ENCODE peak calls at places on chromosomes 16 and 17, in eight cellular contexts. One of them, this sample, is unnamed.

GRCh38 chr16:89711601-89712475 is 8.9 kb downstream of the VPS9D1 start:
- DNase-seq in EH: peak; percentile 66
- DNase-seq in HTR-8/SVneo: peak; percentile 51
- DNase-seq in GM13977: peak; percentile 99
- DNase-seq in effector CD4-positive, alpha-beta T cell: peak; percentile 54
- DNase-seq in AG09309: no peak
- DNase-seq in AG04450: no peak
- DNase-seq in non-pigmented ciliary epithelial cell: no peak
- DNase-seq in this sample: peak; percentile 81

GRCh38 chr17:16944334-16945140 is 27.4 kb downstream of the TNFRSF13B start:
- DNase-seq in EH: no peak
- DNase-seq in HTR-8/SVneo: no peak
- DNase-seq in GM13977: no peak
- DNase-seq in effector CD4-positive, alpha-beta T cell: no peak
- DNase-seq in AG09309: no peak
- DNase-seq in AG04450: no peak
- DNase-seq in non-pigmented ciliary epithelial cell: no peak
- DNase-seq in this sample: no peak

GRCh38 chr16:84270071-84270470 is 24.6 kb upstream of the WFDC1 start:
- DNase-seq in EH: no peak
- DNase-seq in HTR-8/SVneo: no peak
- DNase-seq in GM13977: no peak
- DNase-seq in effector CD4-positive, alpha-beta T cell: no peak
- DNase-seq in AG09309: no peak
- DNase-seq in AG04450: no peak
- DNase-seq in non-pigmented ciliary epithelial cell: no peak
- DNase-seq in this sample: no peak

GRCh38 chr17:58504826-58505351 is 9.5 kb downstream of the MTMR4 start:
- DNase-seq in EH: no peak
- DNase-seq in HTR-8/SVneo: no peak
- DNase-seq in GM13977: peak; percentile 81
- DNase-seq in effector CD4-positive, alpha-beta T cell: no peak
- DNase-seq in AG09309: no peak
- DNase-seq in AG04450: no peak
- DNase-seq in non-pigmented ciliary epithelial cell: no peak
- DNase-seq in this sample: peak; percentile 72

GRCh38 chr17:61426482-61427304 is 25.5 kb upstream of the TBX4 start:
- DNase-seq in EH: peak; percentile 89
- DNase-seq in HTR-8/SVneo: peak; percentile 81
- DNase-seq in GM13977: no peak
- DNase-seq in effector CD4-positive, alpha-beta T cell: no peak
- DNase-seq in AG09309: no peak
- DNase-seq in AG04450: no peak
- DNase-seq in non-pigmented ciliary epithelial cell: no peak
- DNase-seq in this sample: no peak

GRCh38 chr17:27106982-27107360 is 186.9 kb upstream of the WSB1 start:
- DNase-seq in EH: no peak
- DNase-seq in HTR-8/SVneo: no peak
- DNase-seq in GM13977: no peak
- DNase-seq in effector CD4-positive, alpha-beta T cell: no peak
- DNase-seq in AG09309: no peak
- DNase-seq in AG04450: no peak
- DNase-seq in non-pigmented ciliary epithelial cell: no peak
- DNase-seq in this sample: no peak

GRCh38 chr17:41329279-41329925 is 13.9 kb upstream of the KRTAP17-1 start:
- DNase-seq in EH: peak; percentile 75
- DNase-seq in HTR-8/SVneo: peak; percentile 75
- DNase-seq in GM13977: no peak
- DNase-seq in effector CD4-positive, alpha-beta T cell: no peak
- DNase-seq in AG09309: peak; percentile 29
- DNase-seq in AG04450: no peak
- DNase-seq in non-pigmented ciliary epithelial cell: peak; percentile 17
- DNase-seq in this sample: no peak

GRCh38 chr17:27776882-27777624 is 23.3 kb downstream of the NOS2 start:
- DNase-seq in EH: peak; percentile 12
- DNase-seq in HTR-8/SVneo: no peak
- DNase-seq in GM13977: no peak
- DNase-seq in effector CD4-positive, alpha-beta T cell: no peak
- DNase-seq in AG09309: no peak
- DNase-seq in AG04450: no peak
- DNase-seq in non-pigmented ciliary epithelial cell: no peak
- DNase-seq in this sample: no peak

GRCh38 chr16:72886366-72886974 is 161.5 kb downstream of the ZFHX3 start:
- DNase-seq in EH: no peak
- DNase-seq in HTR-8/SVneo: no peak
- DNase-seq in GM13977: no peak
- DNase-seq in effector CD4-positive, alpha-beta T cell: no peak
- DNase-seq in AG09309: no peak
- DNase-seq in AG04450: no peak
- DNase-seq in non-pigmented ciliary epithelial cell: no peak
- DNase-seq in this sample: no peak

GRCh38 chr17:29070795-29071194 is 27.9 kb downstream of the PIPOX start:
- DNase-seq in EH: no peak
- DNase-seq in HTR-8/SVneo: no peak
- DNase-seq in GM13977: no peak
- DNase-seq in effector CD4-positive, alpha-beta T cell: no peak
- DNase-seq in AG09309: no peak
- DNase-seq in AG04450: no peak
- DNase-seq in non-pigmented ciliary epithelial cell: no peak
- DNase-seq in this sample: no peak

GRCh38 chr17:15342460-15342859 is 1.1 kb upstream of the TEKT3 start:
- DNase-seq in EH: peak; percentile 62
- DNase-seq in HTR-8/SVneo: no peak
- DNase-seq in GM13977: no peak
- DNase-seq in effector CD4-positive, alpha-beta T cell: no peak
- DNase-seq in AG09309: no peak
- DNase-seq in AG04450: no peak
- DNase-seq in non-pigmented ciliary epithelial cell: no peak
- DNase-seq in this sample: no peak

GRCh38 chr16:85554114-85554790 is 58.9 kb upstream of the GSE1 start:
- DNase-seq in EH: peak; percentile 90
- DNase-seq in HTR-8/SVneo: peak; percentile 79
- DNase-seq in GM13977: peak; percentile 96
- DNase-seq in effector CD4-positive, alpha-beta T cell: peak; percentile 62
- DNase-seq in AG09309: no peak
- DNase-seq in AG04450: no peak
- DNase-seq in non-pigmented ciliary epithelial cell: no peak
- DNase-seq in this sample: peak; percentile 50

GRCh38 chr16:14358697-14359305 is 271.3 kb downstream of the PARN start:
- DNase-seq in EH: no peak
- DNase-seq in HTR-8/SVneo: no peak
- DNase-seq in GM13977: no peak
- DNase-seq in effector CD4-positive, alpha-beta T cell: no peak
- DNase-seq in AG09309: no peak
- DNase-seq in AG04450: no peak
- DNase-seq in non-pigmented ciliary epithelial cell: no peak
- DNase-seq in this sample: no peak

GRCh38 chr16:72428611-72429376 is 256.8 kb upstream of the PMFBP1 start:
- DNase-seq in EH: no peak
- DNase-seq in HTR-8/SVneo: no peak
- DNase-seq in GM13977: no peak
- DNase-seq in effector CD4-positive, alpha-beta T cell: no peak
- DNase-seq in AG09309: no peak
- DNase-seq in AG04450: no peak
- DNase-seq in non-pigmented ciliary epithelial cell: no peak
- DNase-seq in this sample: no peak

GRCh38 chr17:44360144-44360533 is 3.5 kb downstream of the FAM171A2 start:
- DNase-seq in EH: no peak
- DNase-seq in HTR-8/SVneo: no peak
- DNase-seq in GM13977: no peak
- DNase-seq in effector CD4-positive, alpha-beta T cell: no peak
- DNase-seq in AG09309: no peak
- DNase-seq in AG04450: no peak
- DNase-seq in non-pigmented ciliary epithelial cell: no peak
- DNase-seq in this sample: no peak

GRCh38 chr16:86975445-86975844 is 341.7 kb downstream of the C16orf95 start:
- DNase-seq in EH: peak; percentile 93
- DNase-seq in HTR-8/SVneo: peak; percentile 77
- DNase-seq in GM13977: no peak
- DNase-seq in effector CD4-positive, alpha-beta T cell: no peak
- DNase-seq in AG09309: no peak
- DNase-seq in AG04450: peak; percentile 89
- DNase-seq in non-pigmented ciliary epithelial cell: peak; percentile 77
- DNase-seq in this sample: no peak

GRCh38 chr16:81994485-81994884 is 16.8 kb downstream of the SDR42E1 start:
- DNase-seq in EH: no peak
- DNase-seq in HTR-8/SVneo: no peak
- DNase-seq in GM13977: no peak
- DNase-seq in effector CD4-positive, alpha-beta T cell: no peak
- DNase-seq in AG09309: no peak
- DNase-seq in AG04450: no peak
- DNase-seq in non-pigmented ciliary epithelial cell: no peak
- DNase-seq in this sample: no peak

GRCh38 chr16:81401035-81401950 is 43.3 kb upstream of the CMIP start:
- DNase-seq in EH: peak; percentile 89
- DNase-seq in HTR-8/SVneo: peak; percentile 89
- DNase-seq in GM13977: no peak
- DNase-seq in effector CD4-positive, alpha-beta T cell: no peak
- DNase-seq in AG09309: peak; percentile 34
- DNase-seq in AG04450: peak; percentile 3
- DNase-seq in non-pigmented ciliary epithelial cell: no peak
- DNase-seq in this sample: no peak

GRCh38 chr16:69942099-69942491 is 9.0 kb upstream of the CLEC18A start:
- DNase-seq in EH: no peak
- DNase-seq in HTR-8/SVneo: no peak
- DNase-seq in GM13977: no peak
- DNase-seq in effector CD4-positive, alpha-beta T cell: no peak
- DNase-seq in AG09309: no peak
- DNase-seq in AG04450: no peak
- DNase-seq in non-pigmented ciliary epithelial cell: no peak
- DNase-seq in this sample: no peak

GRCh38 chr16:585351-585750 is 4.5 kb upstream of the RAB40C start:
- DNase-seq in EH: no peak
- DNase-seq in HTR-8/SVneo: no peak
- DNase-seq in GM13977: no peak
- DNase-seq in effector CD4-positive, alpha-beta T cell: no peak
- DNase-seq in AG09309: no peak
- DNase-seq in AG04450: no peak
- DNase-seq in non-pigmented ciliary epithelial cell: no peak
- DNase-seq in this sample: no peak

GRCh38 chr17:50141026-50141749 is 9.3 kb downstream of the PPP1R9B start:
- DNase-seq in EH: no peak
- DNase-seq in HTR-8/SVneo: no peak
- DNase-seq in GM13977: no peak
- DNase-seq in effector CD4-positive, alpha-beta T cell: no peak
- DNase-seq in AG09309: no peak
- DNase-seq in AG04450: no peak
- DNase-seq in non-pigmented ciliary epithelial cell: no peak
- DNase-seq in this sample: no peak

GRCh38 chr17:28918295-28918694 is 15.4 kb upstream of the DHRS13 start:
- DNase-seq in EH: no peak
- DNase-seq in HTR-8/SVneo: no peak
- DNase-seq in GM13977: no peak
- DNase-seq in effector CD4-positive, alpha-beta T cell: no peak
- DNase-seq in AG09309: no peak
- DNase-seq in AG04450: no peak
- DNase-seq in non-pigmented ciliary epithelial cell: no peak
- DNase-seq in this sample: no peak

GRCh38 chr17:65515959-65516948 is 45.2 kb downstream of the AXIN2 start:
- DNase-seq in EH: peak; percentile 66
- DNase-seq in HTR-8/SVneo: no peak
- DNase-seq in GM13977: no peak
- DNase-seq in effector CD4-positive, alpha-beta T cell: no peak
- DNase-seq in AG09309: no peak
- DNase-seq in AG04450: peak; percentile 50
- DNase-seq in non-pigmented ciliary epithelial cell: no peak
- DNase-seq in this sample: no peak

GRCh38 chr17:80063815-80064585 is 27.6 kb downstream of the CCDC40 start:
- DNase-seq in EH: peak; percentile 46
- DNase-seq in HTR-8/SVneo: peak; percentile 55
- DNase-seq in GM13977: no peak
- DNase-seq in effector CD4-positive, alpha-beta T cell: no peak
- DNase-seq in AG09309: no peak
- DNase-seq in AG04450: peak; percentile 11
- DNase-seq in non-pigmented ciliary epithelial cell: no peak
- DNase-seq in this sample: no peak

GRCh38 chr16:11411059-11411550 is 65.8 kb downstream of the RMI2 start:
- DNase-seq in EH: no peak
- DNase-seq in HTR-8/SVneo: no peak
- DNase-seq in GM13977: no peak
- DNase-seq in effector CD4-positive, alpha-beta T cell: no peak
- DNase-seq in AG09309: no peak
- DNase-seq in AG04450: no peak
- DNase-seq in non-pigmented ciliary epithelial cell: no peak
- DNase-seq in this sample: no peak

GRCh38 chr16:67910162-67910561 is 17.1 kb downstream of the PSKH1 start:
- DNase-seq in EH: peak; percentile 66
- DNase-seq in HTR-8/SVneo: peak; percentile 43
- DNase-seq in GM13977: no peak
- DNase-seq in effector CD4-positive, alpha-beta T cell: no peak
- DNase-seq in AG09309: peak; percentile 31
- DNase-seq in AG04450: peak; percentile 42
- DNase-seq in non-pigmented ciliary epithelial cell: no peak
- DNase-seq in this sample: no peak

GRCh38 chr17:49435630-49436029 is 20.9 kb upstream of the PHB1 start:
- DNase-seq in EH: no peak
- DNase-seq in HTR-8/SVneo: no peak
- DNase-seq in GM13977: no peak
- DNase-seq in effector CD4-positive, alpha-beta T cell: no peak
- DNase-seq in AG09309: no peak
- DNase-seq in AG04450: no peak
- DNase-seq in non-pigmented ciliary epithelial cell: no peak
- DNase-seq in this sample: no peak

GRCh38 chr16:27870116-27870798 is 193.3 kb downstream of the GSG1L start:
- DNase-seq in EH: no peak
- DNase-seq in HTR-8/SVneo: no peak
- DNase-seq in GM13977: no peak
- DNase-seq in effector CD4-positive, alpha-beta T cell: no peak
- DNase-seq in AG09309: no peak
- DNase-seq in AG04450: no peak
- DNase-seq in non-pigmented ciliary epithelial cell: no peak
- DNase-seq in this sample: no peak

GRCh38 chr16:23527961-23528634 is 17.8 kb upstream of the GGA2 start:
- DNase-seq in EH: no peak
- DNase-seq in HTR-8/SVneo: no peak
- DNase-seq in GM13977: no peak
- DNase-seq in effector CD4-positive, alpha-beta T cell: no peak
- DNase-seq in AG09309: no peak
- DNase-seq in AG04450: no peak
- DNase-seq in non-pigmented ciliary epithelial cell: no peak
- DNase-seq in this sample: no peak

GRCh38 chr17:1773755-1774181 is 11.9 kb downstream of the SERPINF1 start:
- DNase-seq in EH: no peak
- DNase-seq in HTR-8/SVneo: no peak
- DNase-seq in GM13977: no peak
- DNase-seq in effector CD4-positive, alpha-beta T cell: no peak
- DNase-seq in AG09309: no peak
- DNase-seq in AG04450: no peak
- DNase-seq in non-pigmented ciliary epithelial cell: no peak
- DNase-seq in this sample: no peak

GRCh38 chr17:46159686-46160085 is 33.5 kb downstream of the KANSL1 start:
- DNase-seq in EH: peak; percentile 86
- DNase-seq in HTR-8/SVneo: peak; percentile 32
- DNase-seq in GM13977: no peak
- DNase-seq in effector CD4-positive, alpha-beta T cell: no peak
- DNase-seq in AG09309: peak; percentile 66
- DNase-seq in AG04450: peak; percentile 54
- DNase-seq in non-pigmented ciliary epithelial cell: peak; percentile 83
- DNase-seq in this sample: no peak

GRCh38 chr17:27207073-27207511 is 86.8 kb upstream of the WSB1 start:
- DNase-seq in EH: peak; percentile 78
- DNase-seq in HTR-8/SVneo: peak; percentile 30
- DNase-seq in GM13977: no peak
- DNase-seq in effector CD4-positive, alpha-beta T cell: no peak
- DNase-seq in AG09309: peak; percentile 25
- DNase-seq in AG04450: peak; percentile 10
- DNase-seq in non-pigmented ciliary epithelial cell: no peak
- DNase-seq in this sample: no peak

GRCh38 chr17:39607057-39607850 is 466 bp downstream of the NEUROD2 start:
- DNase-seq in EH: no peak
- DNase-seq in HTR-8/SVneo: no peak
- DNase-seq in GM13977: no peak
- DNase-seq in effector CD4-positive, alpha-beta T cell: no peak
- DNase-seq in AG09309: no peak
- DNase-seq in AG04450: no peak
- DNase-seq in non-pigmented ciliary epithelial cell: no peak
- DNase-seq in this sample: no peak

GRCh38 chr17:80822700-80823410 is 168.8 kb upstream of the CHMP6 start:
- DNase-seq in EH: peak; percentile 61
- DNase-seq in HTR-8/SVneo: no peak
- DNase-seq in GM13977: no peak
- DNase-seq in effector CD4-positive, alpha-beta T cell: no peak
- DNase-seq in AG09309: no peak
- DNase-seq in AG04450: no peak
- DNase-seq in non-pigmented ciliary epithelial cell: no peak
- DNase-seq in this sample: no peak

This sample was measured in GM06990.